ENCODE peak calls at places on chromosomes 16 and 17, in five cellular contexts. O is SK-N-SH, X is hepatocyte, H is HCT116, F is GM23338. U is an unnamed sample.
A peak's percentile ranks its signal among the peaks of the same experiment; 100 is the strongest.

GRCh38 chr17:4334776-4335175 is 31.7 kb downstream of the UBE2G1 start:
- DNase-seq in O (no peak), X (no peak), H (no peak), F (no peak), U (no peak)

GRCh38 chr16:64339052-64339770 is 782.7 kb downstream of the CDH11 start:
- DNase-seq in O (no peak), X (no peak), H (no peak), F (no peak), U (peak; percentile 27)

GRCh38 chr17:42027961-42028790 is 8.3 kb downstream of the NKIRAS2 start:
- DNase-seq in O (no peak), X (peak; percentile 46), H (peak; percentile 39), F (peak; percentile 92), U (no peak)

GRCh38 chr17:3961564-3962047 is 2.6 kb downstream of the ATP2A3 start:
- DNase-seq in O (no peak), X (no peak), H (no peak), F (no peak), U (peak; percentile 97)

GRCh38 chr17:29243792-29244191 is 2.9 kb upstream of the CRYBA1 start:
- DNase-seq in O (peak; percentile 80), X (no peak), H (no peak), F (peak; percentile 71), U (peak; percentile 65)

GRCh38 chr17:1928976-1929375 is 96.2 kb downstream of the RTN4RL1 start:
- DNase-seq in O (no peak), X (no peak), H (no peak), F (no peak), U (no peak)

GRCh38 chr17:77690271-77691161 is 268.0 kb upstream of the TNRC6C start:
- DNase-seq in O (peak; percentile 88), X (peak; percentile 61), H (no peak), F (no peak), U (peak; percentile 73)

GRCh38 chr17:44137891-44138709 is 3.6 kb upstream of the HROB start:
- DNase-seq in O (peak; percentile 43), X (peak; percentile 97), H (peak; percentile 95), F (peak; percentile 80), U (no peak)

GRCh38 chr17:41707803-41708669 is 4.1 kb upstream of the GAST start:
- DNase-seq in O (no peak), X (no peak), H (no peak), F (peak; percentile 72), U (no peak)

GRCh38 chr17:61409301-61410099 is 9.9 kb downstream of the TBX2 start:
- DNase-seq in O (peak; percentile 73), X (peak; percentile 91), H (peak; percentile 36), F (peak; percentile 73), U (no peak)

GRCh38 chr17:67999291-67999911 is 3.1 kb upstream of the C17orf58 start:
- DNase-seq in O (no peak), X (peak; percentile 30), H (no peak), F (no peak), U (no peak)

GRCh38 chr17:15942207-15942833 is 2.6 kb upstream of the ADORA2B start:
- DNase-seq in O (no peak), X (no peak), H (no peak), F (no peak), U (no peak)

GRCh38 chr17:74224959-74225725 is 11.8 kb downstream of the TTYH2 start:
- DNase-seq in O (no peak), X (no peak), H (no peak), F (no peak), U (no peak)

GRCh38 chr16:49643429-49644142 is 212.3 kb downstream of the ZNF423 start:
- DNase-seq in O (no peak), X (no peak), H (no peak), F (no peak), U (no peak)

GRCh38 chr17:58310511-58311428 is 17.8 kb downstream of the TSPOAP1 start:
- DNase-seq in O (peak; percentile 30), X (no peak), H (no peak), F (no peak), U (no peak)

GRCh38 chr16:57998484-57998883 is 2.0 kb downstream of the ZNF319 start:
- DNase-seq in O (no peak), X (peak; percentile 52), H (no peak), F (no peak), U (no peak)

DNA sequence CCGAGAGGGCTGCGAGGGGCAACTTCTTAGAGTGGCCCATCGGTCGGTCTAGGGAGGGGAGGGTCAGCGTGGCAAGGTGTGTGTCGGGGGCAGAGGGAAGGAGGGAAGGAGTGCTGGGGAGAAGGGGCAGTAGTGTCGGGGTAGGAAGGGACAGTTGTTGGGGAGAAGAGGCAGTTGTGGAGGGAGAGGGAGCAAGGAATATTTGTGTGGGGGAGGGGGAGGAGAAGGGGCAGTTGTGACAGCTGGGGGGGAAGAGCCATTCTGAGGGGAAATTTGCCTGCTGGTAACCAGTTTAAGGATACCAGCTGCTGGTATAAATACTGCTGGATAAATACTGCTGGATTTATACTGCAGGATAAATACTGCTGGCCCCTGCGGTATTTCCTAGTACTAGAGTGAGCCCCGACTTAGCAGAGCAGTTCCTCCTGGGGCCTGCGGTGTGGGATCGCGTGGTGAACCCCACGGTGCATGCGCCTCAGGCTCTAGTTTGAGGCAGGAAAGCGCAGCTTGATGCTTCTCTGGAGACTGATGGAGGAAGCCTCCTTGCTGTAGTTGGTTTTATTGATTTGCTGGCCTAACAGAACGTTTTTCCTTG is 309 bp downstream of the DNAH2 start:
- DNase-seq in O (no peak), X (no peak), H (no peak), F (peak; percentile 52), U (no peak)
- TF ChIP-seq EZH2phosphoT487 in O (no peak), X (no peak), H (no peak), F (no peak), U (no peak)

DNA sequence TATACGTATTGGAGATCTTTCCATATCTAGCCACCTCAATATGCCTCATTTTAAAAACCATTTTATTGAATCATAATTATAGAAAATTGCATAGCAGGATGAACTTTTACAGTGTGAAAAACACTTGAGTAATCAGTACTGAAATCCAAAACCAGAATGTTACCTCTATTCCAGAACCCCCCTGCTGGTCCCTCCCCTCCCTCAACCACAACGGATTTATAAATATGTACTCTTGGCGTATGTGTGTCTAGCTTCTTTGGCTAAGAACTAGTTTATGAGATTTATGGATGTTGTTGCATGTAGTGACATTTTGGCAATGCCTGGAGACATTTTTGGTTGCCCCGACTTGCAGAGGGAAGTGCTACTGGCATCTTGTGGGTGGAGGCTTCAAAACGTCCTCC is 23.4 kb downstream of the ITPRIPL2 start:
- DNase-seq in O (no peak), X (no peak), H (no peak), F (no peak), U (no peak)
- TF ChIP-seq EZH2phosphoT487 in O (no peak), X (no peak), H (no peak), F (no peak), U (no peak)

GRCh38 chr16:67444259-67445125 is 13.6 kb downstream of the HSD11B2 start:
- DNase-seq in O (no peak), X (no peak), H (no peak), F (peak; percentile 63), U (no peak)

GRCh38 chr16:67443299-67443698 is 12.4 kb downstream of the HSD11B2 start:
- DNase-seq in O (no peak), X (no peak), H (no peak), F (no peak), U (no peak)

GRCh38 chr16:67441289-67441753 is 10.4 kb downstream of the HSD11B2 start:
- DNase-seq in O (no peak), X (no peak), H (no peak), F (no peak), U (no peak)

GRCh38 chr16:67442581-67443255 is 11.8 kb downstream of the HSD11B2 start:
- DNase-seq in O (peak; percentile 60), X (no peak), H (no peak), F (no peak), U (no peak)

DNA sequence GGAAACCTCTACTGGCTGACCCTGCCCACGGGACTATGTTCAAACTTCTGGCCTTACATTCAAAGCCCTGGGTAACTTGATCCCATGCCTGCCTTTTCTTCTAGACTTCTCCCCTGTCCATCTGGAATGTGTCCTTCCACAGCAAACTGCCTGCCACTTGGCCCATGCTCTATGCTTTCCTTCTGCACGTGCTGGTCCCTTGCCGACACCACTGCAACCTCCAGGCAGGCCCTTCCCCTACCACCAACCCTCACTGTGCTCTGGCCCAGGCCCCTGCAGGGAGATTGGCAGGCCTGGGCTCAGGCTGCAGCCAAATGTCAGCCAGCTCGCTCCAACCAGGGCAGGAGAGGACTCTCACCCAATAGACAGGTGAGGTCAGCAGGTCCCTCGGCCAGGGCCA is 11.0 kb downstream of the HSD11B2 start:
- DNase-seq in O (no peak), X (no peak), H (no peak), F (no peak), U (no peak)
- TF ChIP-seq EZH2phosphoT487 in O (no peak), X (no peak), H (no peak), F (no peak), U (no peak)

GRCh38 chr17:38967290-38967738 is at the start of gene FBXO47:
- DNase-seq in O (no peak), X (peak; percentile 93), H (no peak), F (peak; percentile 100), U (peak; percentile 93)
- TF ChIP-seq EZH2phosphoT487 in O (no peak), X (no peak), H (no peak), F (no peak), U (no peak)

DNA sequence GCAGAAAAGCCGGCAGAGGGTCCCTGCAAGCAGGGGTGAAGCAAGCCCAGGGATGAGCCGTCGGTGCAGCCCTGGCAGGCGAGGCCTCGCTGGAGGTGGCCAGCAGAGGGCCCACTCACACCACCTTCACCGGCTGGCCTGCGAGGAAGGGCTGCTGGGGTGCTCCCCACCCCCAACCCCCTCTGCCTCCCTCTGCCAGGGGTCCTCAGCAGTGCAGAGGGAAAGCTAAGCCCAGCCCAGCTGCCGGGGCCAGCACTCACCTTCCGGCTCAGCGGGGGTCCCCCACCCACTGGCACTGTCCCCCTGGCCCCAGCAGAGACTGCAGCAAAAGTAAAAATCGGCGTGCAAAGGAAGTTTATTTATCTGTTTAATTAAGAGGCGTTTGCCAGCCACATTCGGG is 113.4 kb downstream of the ENGASE start:
- DNase-seq in O (peak; percentile 97), X (peak; percentile 40), H (peak; percentile 10), F (peak; percentile 85), U (peak; percentile 61)
- TF ChIP-seq EZH2phosphoT487 in O (no peak), X (no peak), H (no peak), F (no peak), U (no peak)

U was measured in OCI-LY7.